ENCODE peak calls at places on chromosomes 13 and 19, in seven cellular contexts. One of them, this sample, is unnamed.

GRCh38 chr13:40442191-40442590 is 224.2 kb downstream of the FOXO1 start:
- DNase-seq in SK-N-SH: no peak
- DNase-seq in GM12892: no peak
- DNase-seq in H1: no peak
- DNase-seq in GM12878: no peak
- DNase-seq in K562: no peak
- DNase-seq in HepG2: no peak
- DNase-seq in this sample: no peak

GRCh38 chr19:15154002-15154612 is 46.7 kb downstream of the NOTCH3 start:
- DNase-seq in SK-N-SH: peak
- DNase-seq in GM12892: no peak
- DNase-seq in H1: peak
- DNase-seq in GM12878: no peak
- DNase-seq in K562: peak
- DNase-seq in HepG2: peak
- DNase-seq in this sample: no peak

GRCh38 chr19:19464339-19465098 is 50.8 kb downstream of the TSSK6 start:
- DNase-seq in SK-N-SH: no peak
- DNase-seq in GM12892: no peak
- DNase-seq in H1: no peak
- DNase-seq in GM12878: no peak
- DNase-seq in K562: no peak
- DNase-seq in HepG2: no peak
- DNase-seq in this sample: no peak

GRCh38 chr19:52992109-52993004 is 21.4 kb upstream of the ERVV-1 start:
- DNase-seq in SK-N-SH: peak
- DNase-seq in GM12892: no peak
- DNase-seq in H1: peak
- DNase-seq in GM12878: no peak
- DNase-seq in K562: peak
- DNase-seq in HepG2: no peak
- DNase-seq in this sample: no peak

GRCh38 chr19:30733826-30734550 is 361.8 kb downstream of the ZNF536 start:
- DNase-seq in SK-N-SH: peak
- DNase-seq in GM12892: no peak
- DNase-seq in H1: no peak
- DNase-seq in GM12878: no peak
- DNase-seq in K562: no peak
- DNase-seq in HepG2: no peak
- DNase-seq in this sample: no peak

GRCh38 chr13:27043013-27043412 is 128.6 kb downstream of the USP12 start:
- DNase-seq in SK-N-SH: peak
- DNase-seq in GM12892: no peak
- DNase-seq in H1: peak
- DNase-seq in GM12878: no peak
- DNase-seq in K562: no peak
- DNase-seq in HepG2: peak
- DNase-seq in this sample: no peak

GRCh38 chr13:97567510-97568243 is 133.7 kb downstream of the RAP2A start:
- DNase-seq in SK-N-SH: no peak
- DNase-seq in GM12892: peak
- DNase-seq in H1: no peak
- DNase-seq in GM12878: peak
- DNase-seq in K562: no peak
- DNase-seq in HepG2: peak
- DNase-seq in this sample: peak

GRCh38 chr19:7679017-7679720 is 1.5 kb upstream of the TRAPPC5 start:
- DNase-seq in SK-N-SH: peak
- DNase-seq in GM12892: no peak
- DNase-seq in H1: no peak
- DNase-seq in GM12878: no peak
- DNase-seq in K562: peak
- DNase-seq in HepG2: peak
- DNase-seq in this sample: no peak

GRCh38 chr13:99303863-99304521 is 3.2 kb downstream of the GPR183 start:
- DNase-seq in SK-N-SH: no peak
- DNase-seq in GM12892: no peak
- DNase-seq in H1: no peak
- DNase-seq in GM12878: no peak
- DNase-seq in K562: no peak
- DNase-seq in HepG2: no peak
- DNase-seq in this sample: no peak

GRCh38 chr13:91238036-91238435 is 109.5 kb upstream of the MIR17HG start:
- DNase-seq in SK-N-SH: no peak
- DNase-seq in GM12892: no peak
- DNase-seq in H1: no peak
- DNase-seq in GM12878: no peak
- DNase-seq in K562: no peak
- DNase-seq in HepG2: no peak
- DNase-seq in this sample: no peak

GRCh38 chr19:49339364-49340068 is 4.3 kb downstream of the CD37 start:
- DNase-seq in SK-N-SH: peak
- DNase-seq in GM12892: no peak
- DNase-seq in H1: peak
- DNase-seq in GM12878: no peak
- DNase-seq in K562: peak
- DNase-seq in HepG2: no peak
- DNase-seq in this sample: no peak

GRCh38 chr19:33273065-33273736 is 29.1 kb downstream of the CEBPA start:
- DNase-seq in SK-N-SH: no peak
- DNase-seq in GM12892: no peak
- DNase-seq in H1: no peak
- DNase-seq in GM12878: no peak
- DNase-seq in K562: no peak
- DNase-seq in HepG2: no peak
- DNase-seq in this sample: no peak

GRCh38 chr19:10315335-10316214 is at the start of gene FDX2:
- DNase-seq in SK-N-SH: peak
- DNase-seq in GM12892: peak
- DNase-seq in H1: peak
- DNase-seq in GM12878: peak
- DNase-seq in K562: peak
- DNase-seq in HepG2: peak
- DNase-seq in this sample: peak

GRCh38 chr19:12991296-12991695 is 4.0 kb upstream of the NFIX start:
- DNase-seq in SK-N-SH: no peak
- DNase-seq in GM12892: no peak
- DNase-seq in H1: no peak
- DNase-seq in GM12878: no peak
- DNase-seq in K562: no peak
- DNase-seq in HepG2: no peak
- DNase-seq in this sample: no peak

GRCh38 chr13:24097064-24097463 is 63.5 kb upstream of the SPATA13 start:
- DNase-seq in SK-N-SH: no peak
- DNase-seq in GM12892: no peak
- DNase-seq in H1: no peak
- DNase-seq in GM12878: peak
- DNase-seq in K562: no peak
- DNase-seq in HepG2: peak
- DNase-seq in this sample: no peak

GRCh38 chr19:44553478-44554171 is 24.1 kb upstream of the CEACAM20 start:
- DNase-seq in SK-N-SH: no peak
- DNase-seq in GM12892: no peak
- DNase-seq in H1: no peak
- DNase-seq in GM12878: no peak
- DNase-seq in K562: peak
- DNase-seq in HepG2: no peak
- DNase-seq in this sample: no peak

GRCh38 chr19:33047422-33047821 is 17.3 kb downstream of the RHPN2 start:
- DNase-seq in SK-N-SH: no peak
- DNase-seq in GM12892: no peak
- DNase-seq in H1: peak
- DNase-seq in GM12878: no peak
- DNase-seq in K562: peak
- DNase-seq in HepG2: no peak
- DNase-seq in this sample: no peak

GRCh38 chr19:3397266-3398022 is 31.1 kb downstream of the NFIC start:
- DNase-seq in SK-N-SH: peak
- DNase-seq in GM12892: no peak
- DNase-seq in H1: peak
- DNase-seq in GM12878: no peak
- DNase-seq in K562: peak
- DNase-seq in HepG2: peak
- DNase-seq in this sample: no peak

GRCh38 chr13:40170982-40171381 is 495.5 kb downstream of the FOXO1 start:
- DNase-seq in SK-N-SH: no peak
- DNase-seq in GM12892: no peak
- DNase-seq in H1: no peak
- DNase-seq in GM12878: no peak
- DNase-seq in K562: no peak
- DNase-seq in HepG2: no peak
- DNase-seq in this sample: no peak

GRCh38 chr13:39773833-39774232 is 118.4 kb downstream of the COG6 start:
- DNase-seq in SK-N-SH: no peak
- DNase-seq in GM12892: no peak
- DNase-seq in H1: no peak
- DNase-seq in GM12878: no peak
- DNase-seq in K562: no peak
- DNase-seq in HepG2: no peak
- DNase-seq in this sample: no peak

GRCh38 chr19:38975861-38976271 is 324 bp upstream of the FBXO17 start:
- DNase-seq in SK-N-SH: no peak
- DNase-seq in GM12892: no peak
- DNase-seq in H1: peak
- DNase-seq in GM12878: no peak
- DNase-seq in K562: no peak
- DNase-seq in HepG2: peak
- DNase-seq in this sample: no peak

GRCh38 chr13:98658131-98658530 is 81.2 kb upstream of the STK24 start:
- DNase-seq in SK-N-SH: no peak
- DNase-seq in GM12892: no peak
- DNase-seq in H1: no peak
- DNase-seq in GM12878: no peak
- DNase-seq in K562: no peak
- DNase-seq in HepG2: no peak
- DNase-seq in this sample: no peak

GRCh38 chr19:1266116-1266817 is 2.9 kb upstream of the CIRBP start:
- DNase-seq in SK-N-SH: peak
- DNase-seq in GM12892: peak
- DNase-seq in H1: peak
- DNase-seq in GM12878: no peak
- DNase-seq in K562: peak
- DNase-seq in HepG2: peak
- DNase-seq in this sample: peak
- TF ChIP-seq TAF1 in SK-N-SH: no peak
- TF ChIP-seq TAF1 in GM12892: no peak
- TF ChIP-seq TAF1 in H1: no peak
- TF ChIP-seq TAF1 in GM12878: no peak
- TF ChIP-seq TAF1 in K562: no peak
- TF ChIP-seq TAF1 in HepG2: peak
- TF ChIP-seq TAF1 in this sample: no peak

GRCh38 chr13:20191902-20192469 is 752 bp downstream of the GJB2 start:
- DNase-seq in SK-N-SH: no peak
- DNase-seq in GM12892: no peak
- DNase-seq in H1: peak
- DNase-seq in GM12878: no peak
- DNase-seq in K562: no peak
- DNase-seq in HepG2: no peak
- DNase-seq in this sample: peak
- TF ChIP-seq TAF1 in SK-N-SH: no peak
- TF ChIP-seq TAF1 in GM12892: no peak
- TF ChIP-seq TAF1 in H1: peak
- TF ChIP-seq TAF1 in GM12878: no peak
- TF ChIP-seq TAF1 in K562: no peak
- TF ChIP-seq TAF1 in HepG2: no peak
- TF ChIP-seq TAF1 in this sample: no peak

GRCh38 chr13:36981156-36981743 is 17.9 kb downstream of the ALG5 start:
- DNase-seq in SK-N-SH: peak
- DNase-seq in GM12892: no peak
- DNase-seq in H1: no peak
- DNase-seq in GM12878: no peak
- DNase-seq in K562: peak
- DNase-seq in HepG2: peak
- DNase-seq in this sample: no peak

GRCh38 chr13:36973621-36974268 is 25.4 kb downstream of the ALG5 start:
- DNase-seq in SK-N-SH: no peak
- DNase-seq in GM12892: no peak
- DNase-seq in H1: no peak
- DNase-seq in GM12878: no peak
- DNase-seq in K562: no peak
- DNase-seq in HepG2: no peak
- DNase-seq in this sample: no peak

GRCh38 chr13:36975172-36975571 is 24.0 kb downstream of the ALG5 start:
- DNase-seq in SK-N-SH: no peak
- DNase-seq in GM12892: no peak
- DNase-seq in H1: no peak
- DNase-seq in GM12878: no peak
- DNase-seq in K562: no peak
- DNase-seq in HepG2: no peak
- DNase-seq in this sample: no peak

DNA sequence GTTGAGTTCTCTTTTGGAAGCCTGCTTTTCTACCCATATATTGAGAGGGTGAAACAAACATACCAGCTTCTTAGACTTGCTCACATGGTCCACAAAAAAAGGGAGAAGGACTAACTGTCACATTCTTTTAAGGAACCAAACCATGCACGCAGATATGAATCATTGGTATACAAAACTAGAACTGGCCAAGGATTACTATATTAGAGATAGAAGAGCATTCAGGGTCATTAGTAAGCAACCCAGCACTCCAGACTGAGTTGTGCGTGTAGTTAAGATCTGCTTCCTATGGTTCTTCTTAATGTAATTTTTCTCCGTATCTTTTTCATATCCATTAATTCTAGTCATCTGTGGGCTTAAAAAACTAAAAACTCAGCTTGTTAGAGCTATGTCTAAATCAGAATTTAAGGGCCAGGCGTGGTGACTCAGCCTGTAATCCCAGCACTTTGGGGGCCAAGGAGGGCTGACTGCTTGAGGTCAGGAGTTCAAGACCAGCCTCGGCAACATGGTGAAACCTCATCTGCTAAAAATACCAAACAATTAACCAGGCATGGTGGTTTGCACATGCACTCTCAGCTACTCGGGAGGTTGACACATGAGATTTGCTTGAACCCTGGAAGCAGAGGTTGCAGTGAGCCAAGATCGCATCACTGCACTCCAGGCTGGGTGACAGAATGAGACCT is 19.6 kb downstream of the ALG5 start:
- DNase-seq in SK-N-SH: no peak
- DNase-seq in GM12892: no peak
- DNase-seq in H1: no peak
- DNase-seq in GM12878: no peak
- DNase-seq in K562: no peak
- DNase-seq in HepG2: no peak
- DNase-seq in this sample: no peak
- TF ChIP-seq TAF1 in SK-N-SH: no peak
- TF ChIP-seq TAF1 in GM12892: no peak
- TF ChIP-seq TAF1 in H1: no peak
- TF ChIP-seq TAF1 in GM12878: no peak
- TF ChIP-seq TAF1 in K562: no peak
- TF ChIP-seq TAF1 in HepG2: no peak
- TF ChIP-seq TAF1 in this sample: no peak

DNA sequence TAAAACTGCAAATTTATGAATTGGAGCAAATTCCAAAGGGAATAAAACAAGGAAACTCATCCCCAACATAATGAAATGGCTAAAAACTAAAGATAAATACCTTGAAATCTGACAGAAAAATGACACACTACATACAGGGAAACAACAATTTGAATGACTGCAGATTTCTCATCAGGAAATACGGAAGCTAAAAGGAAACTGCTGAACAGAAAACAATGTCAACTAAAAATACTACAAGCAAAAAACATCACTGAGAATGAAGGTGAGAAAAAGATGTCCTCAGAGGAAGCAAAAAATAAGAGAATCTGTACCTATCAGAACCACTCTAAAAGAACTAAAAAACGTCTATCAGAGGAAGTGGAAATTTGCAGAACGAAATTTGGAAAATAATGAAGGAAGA is 39.5 kb downstream of the ZSWIM9 start:
- DNase-seq in SK-N-SH: no peak
- DNase-seq in GM12892: no peak
- DNase-seq in H1: no peak
- DNase-seq in GM12878: no peak
- DNase-seq in K562: no peak
- DNase-seq in HepG2: no peak
- DNase-seq in this sample: no peak
- TF ChIP-seq TAF1 in SK-N-SH: no peak
- TF ChIP-seq TAF1 in GM12892: no peak
- TF ChIP-seq TAF1 in H1: no peak
- TF ChIP-seq TAF1 in GM12878: no peak
- TF ChIP-seq TAF1 in K562: no peak
- TF ChIP-seq TAF1 in HepG2: no peak
- TF ChIP-seq TAF1 in this sample: no peak